ENCODE peak calls at places on chromosomes 4 and X, in nine cellular contexts. One of them, this sample, is unnamed.
A peak's percentile ranks its signal among the peaks of the same experiment; 100 is the strongest.

GRCh38 chr4:40288547-40288946 is 46.6 kb upstream of the CHRNA9 start:
- DNase-seq in GM12891: no peak
- DNase-seq in tibial nerve: no peak
- DNase-seq in heart left ventricle: no peak
- DNase-seq in esophagus squamous epithelium: no peak
- DNase-seq in IMR-90: no peak
- DNase-seq in gastrocnemius medialis: no peak
- DNase-seq in transverse colon: no peak
- DNase-seq in A549: no peak
- DNase-seq in this sample: no peak

GRCh38 chrX:68929332-68930150 is 100.7 kb downstream of the EFNB1 start:
- DNase-seq in GM12891: no peak
- DNase-seq in tibial nerve: no peak
- DNase-seq in heart left ventricle: peak; percentile 54
- DNase-seq in esophagus squamous epithelium: no peak
- DNase-seq in IMR-90: peak; percentile 85
- DNase-seq in gastrocnemius medialis: peak; percentile 37
- DNase-seq in transverse colon: no peak
- DNase-seq in A549: peak; percentile 14
- DNase-seq in this sample: no peak

GRCh38 chrX:130118941-130119640 is 8.8 kb upstream of the ELF4 start:
- DNase-seq in GM12891: no peak
- DNase-seq in tibial nerve: no peak
- DNase-seq in heart left ventricle: no peak
- DNase-seq in esophagus squamous epithelium: no peak
- DNase-seq in IMR-90: peak; percentile 72
- DNase-seq in gastrocnemius medialis: no peak
- DNase-seq in transverse colon: no peak
- DNase-seq in A549: no peak
- DNase-seq in this sample: no peak

GRCh38 chr4:39587881-39588280 is 50.8 kb downstream of the SMIM14 start:
- DNase-seq in GM12891: no peak
- DNase-seq in tibial nerve: no peak
- DNase-seq in heart left ventricle: no peak
- DNase-seq in esophagus squamous epithelium: no peak
- DNase-seq in IMR-90: peak; percentile 90
- DNase-seq in gastrocnemius medialis: no peak
- DNase-seq in transverse colon: no peak
- DNase-seq in A549: no peak
- DNase-seq in this sample: no peak

GRCh38 chr4:40998680-40999358 is 215.5 kb downstream of the APBB2 start:
- DNase-seq in GM12891: no peak
- DNase-seq in tibial nerve: no peak
- DNase-seq in heart left ventricle: peak; percentile 32
- DNase-seq in esophagus squamous epithelium: no peak
- DNase-seq in IMR-90: peak; percentile 20
- DNase-seq in gastrocnemius medialis: no peak
- DNase-seq in transverse colon: peak; percentile 44
- DNase-seq in A549: peak; percentile 82
- DNase-seq in this sample: no peak

GRCh38 chr4:48792348-48793006 is 12.4 kb upstream of the FRYL start:
- DNase-seq in GM12891: no peak
- DNase-seq in tibial nerve: no peak
- DNase-seq in heart left ventricle: no peak
- DNase-seq in esophagus squamous epithelium: no peak
- DNase-seq in IMR-90: no peak
- DNase-seq in gastrocnemius medialis: no peak
- DNase-seq in transverse colon: no peak
- DNase-seq in A549: no peak
- DNase-seq in this sample: no peak

GRCh38 chr4:40992472-40993298 is 221.7 kb downstream of the APBB2 start:
- DNase-seq in GM12891: no peak
- DNase-seq in tibial nerve: no peak
- DNase-seq in heart left ventricle: no peak
- DNase-seq in esophagus squamous epithelium: no peak
- DNase-seq in IMR-90: peak; percentile 88
- DNase-seq in gastrocnemius medialis: no peak
- DNase-seq in transverse colon: no peak
- DNase-seq in A549: peak; percentile 34
- DNase-seq in this sample: no peak

GRCh38 chr4:71338846-71339593 is at the start of gene SLC4A4:
- DNase-seq in GM12891: peak; percentile 24
- DNase-seq in tibial nerve: no peak
- DNase-seq in heart left ventricle: no peak
- DNase-seq in esophagus squamous epithelium: no peak
- DNase-seq in IMR-90: peak; percentile 91
- DNase-seq in gastrocnemius medialis: no peak
- DNase-seq in transverse colon: no peak
- DNase-seq in A549: peak; percentile 0
- DNase-seq in this sample: no peak

GRCh38 chr4:154916068-154916467 is 135.0 kb downstream of the RBM46 start:
- DNase-seq in GM12891: no peak
- DNase-seq in tibial nerve: no peak
- DNase-seq in heart left ventricle: no peak
- DNase-seq in esophagus squamous epithelium: no peak
- DNase-seq in IMR-90: no peak
- DNase-seq in gastrocnemius medialis: no peak
- DNase-seq in transverse colon: no peak
- DNase-seq in A549: no peak
- DNase-seq in this sample: no peak

GRCh38 chr4:147425019-147425418 is 55.9 kb upstream of the EDNRA start:
- DNase-seq in GM12891: no peak
- DNase-seq in tibial nerve: no peak
- DNase-seq in heart left ventricle: no peak
- DNase-seq in esophagus squamous epithelium: no peak
- DNase-seq in IMR-90: peak; percentile 20
- DNase-seq in gastrocnemius medialis: no peak
- DNase-seq in transverse colon: no peak
- DNase-seq in A549: no peak
- DNase-seq in this sample: no peak

GRCh38 chrX:136028383-136028984 is 43.2 kb downstream of the SLC9A6 start:
- DNase-seq in GM12891: no peak
- DNase-seq in tibial nerve: peak; percentile 24
- DNase-seq in heart left ventricle: no peak
- DNase-seq in esophagus squamous epithelium: no peak
- DNase-seq in IMR-90: peak; percentile 74
- DNase-seq in gastrocnemius medialis: no peak
- DNase-seq in transverse colon: no peak
- DNase-seq in A549: peak; percentile 55
- DNase-seq in this sample: peak; percentile 56

GRCh38 chr4:184473515-184474260 is 662 bp downstream of the IRF2 start:
- DNase-seq in GM12891: peak; percentile 39
- DNase-seq in tibial nerve: no peak
- DNase-seq in heart left ventricle: peak; percentile 56
- DNase-seq in esophagus squamous epithelium: no peak
- DNase-seq in IMR-90: peak; percentile 32
- DNase-seq in gastrocnemius medialis: no peak
- DNase-seq in transverse colon: peak; percentile 52
- DNase-seq in A549: peak; percentile 21
- DNase-seq in this sample: peak; percentile 71

GRCh38 chr4:160364217-160364616 is 1261.3 kb downstream of the RAPGEF2 start:
- DNase-seq in GM12891: no peak
- DNase-seq in tibial nerve: no peak
- DNase-seq in heart left ventricle: no peak
- DNase-seq in esophagus squamous epithelium: no peak
- DNase-seq in IMR-90: no peak
- DNase-seq in gastrocnemius medialis: no peak
- DNase-seq in transverse colon: no peak
- DNase-seq in A549: no peak
- DNase-seq in this sample: no peak

GRCh38 chrX:81866873-81867272 is 665.0 kb downstream of the SH3BGRL start:
- DNase-seq in GM12891: no peak
- DNase-seq in tibial nerve: no peak
- DNase-seq in heart left ventricle: no peak
- DNase-seq in esophagus squamous epithelium: no peak
- DNase-seq in IMR-90: no peak
- DNase-seq in gastrocnemius medialis: no peak
- DNase-seq in transverse colon: no peak
- DNase-seq in A549: no peak
- DNase-seq in this sample: no peak

GRCh38 chrX:3548743-3549441 is 164.6 kb downstream of the PRKX start:
- DNase-seq in GM12891: no peak
- DNase-seq in tibial nerve: peak; percentile 7
- DNase-seq in heart left ventricle: no peak
- DNase-seq in esophagus squamous epithelium: no peak
- DNase-seq in IMR-90: peak; percentile 79
- DNase-seq in gastrocnemius medialis: no peak
- DNase-seq in transverse colon: no peak
- DNase-seq in A549: peak; percentile 58
- DNase-seq in this sample: no peak

GRCh38 chr4:48268956-48269860 is at the start of gene TEC:
- DNase-seq in GM12891: peak; percentile 19
- DNase-seq in tibial nerve: peak; percentile 19
- DNase-seq in heart left ventricle: peak; percentile 62
- DNase-seq in esophagus squamous epithelium: peak; percentile 10
- DNase-seq in IMR-90: no peak
- DNase-seq in gastrocnemius medialis: peak; percentile 32
- DNase-seq in transverse colon: peak; percentile 45
- DNase-seq in A549: peak; percentile 60
- DNase-seq in this sample: peak; percentile 86

GRCh38 chrX:18288716-18289115 is 65.8 kb downstream of the SCML2 start:
- DNase-seq in GM12891: no peak
- DNase-seq in tibial nerve: no peak
- DNase-seq in heart left ventricle: no peak
- DNase-seq in esophagus squamous epithelium: no peak
- DNase-seq in IMR-90: no peak
- DNase-seq in gastrocnemius medialis: no peak
- DNase-seq in transverse colon: no peak
- DNase-seq in A549: no peak
- DNase-seq in this sample: no peak

GRCh38 chr4:141246243-141246642 is 25.5 kb downstream of the ZNF330 start:
- DNase-seq in GM12891: no peak
- DNase-seq in tibial nerve: no peak
- DNase-seq in heart left ventricle: no peak
- DNase-seq in esophagus squamous epithelium: no peak
- DNase-seq in IMR-90: peak; percentile 74
- DNase-seq in gastrocnemius medialis: no peak
- DNase-seq in transverse colon: no peak
- DNase-seq in A549: no peak
- DNase-seq in this sample: no peak

GRCh38 chrX:71095033-71095432 is 618 bp upstream of the FOXO4 start:
- DNase-seq in GM12891: no peak
- DNase-seq in tibial nerve: no peak
- DNase-seq in heart left ventricle: no peak
- DNase-seq in esophagus squamous epithelium: no peak
- DNase-seq in IMR-90: no peak
- DNase-seq in gastrocnemius medialis: no peak
- DNase-seq in transverse colon: no peak
- DNase-seq in A549: no peak
- DNase-seq in this sample: peak; percentile 73

GRCh38 chrX:71095971-71096701 is 485 bp downstream of the FOXO4 start:
- DNase-seq in GM12891: no peak
- DNase-seq in tibial nerve: peak; percentile 53
- DNase-seq in heart left ventricle: no peak
- DNase-seq in esophagus squamous epithelium: no peak
- DNase-seq in IMR-90: peak; percentile 30
- DNase-seq in gastrocnemius medialis: peak; percentile 50
- DNase-seq in transverse colon: peak; percentile 11
- DNase-seq in A549: no peak
- DNase-seq in this sample: peak; percentile 84

GRCh38 chrX:71098302-71098701 is 2.7 kb downstream of the FOXO4 start:
- DNase-seq in GM12891: no peak
- DNase-seq in tibial nerve: peak; percentile 61
- DNase-seq in heart left ventricle: peak; percentile 54
- DNase-seq in esophagus squamous epithelium: peak; percentile 4
- DNase-seq in IMR-90: peak; percentile 23
- DNase-seq in gastrocnemius medialis: no peak
- DNase-seq in transverse colon: peak; percentile 72
- DNase-seq in A549: peak; percentile 55
- DNase-seq in this sample: peak; percentile 81

GRCh38 chrX:71096702-71097032 is 1.0 kb downstream of the FOXO4 start:
- DNase-seq in GM12891: no peak
- DNase-seq in tibial nerve: no peak
- DNase-seq in heart left ventricle: no peak
- DNase-seq in esophagus squamous epithelium: no peak
- DNase-seq in IMR-90: no peak
- DNase-seq in gastrocnemius medialis: no peak
- DNase-seq in transverse colon: no peak
- DNase-seq in A549: no peak
- DNase-seq in this sample: peak; percentile 17

GRCh38 chrX:71095555-71095970 is at the start of gene FOXO4:
- DNase-seq in GM12891: peak; percentile 74
- DNase-seq in tibial nerve: peak; percentile 83
- DNase-seq in heart left ventricle: peak; percentile 95
- DNase-seq in esophagus squamous epithelium: peak; percentile 17
- DNase-seq in IMR-90: peak; percentile 80
- DNase-seq in gastrocnemius medialis: peak; percentile 85
- DNase-seq in transverse colon: peak; percentile 93
- DNase-seq in A549: peak; percentile 87
- DNase-seq in this sample: peak; percentile 93
- TF ChIP-seq POLR2A in GM12891: no peak
- TF ChIP-seq POLR2A in tibial nerve: no peak
- TF ChIP-seq POLR2A in heart left ventricle: peak; percentile 34
- TF ChIP-seq POLR2A in esophagus squamous epithelium: no peak
- TF ChIP-seq POLR2A in IMR-90: no peak
- TF ChIP-seq POLR2A in gastrocnemius medialis: peak; percentile 11
- TF ChIP-seq POLR2A in transverse colon: no peak
- TF ChIP-seq POLR2A in A549: peak; percentile 67
- TF ChIP-seq POLR2A in this sample: peak; percentile 4

GRCh38 chr4:107800058-107800457 is 24.7 kb upstream of the SGMS2 start:
- DNase-seq in GM12891: no peak
- DNase-seq in tibial nerve: peak; percentile 16
- DNase-seq in heart left ventricle: no peak
- DNase-seq in esophagus squamous epithelium: no peak
- DNase-seq in IMR-90: no peak
- DNase-seq in gastrocnemius medialis: no peak
- DNase-seq in transverse colon: peak; percentile 59
- DNase-seq in A549: no peak
- DNase-seq in this sample: no peak
- TF ChIP-seq POLR2A in GM12891: no peak
- TF ChIP-seq POLR2A in tibial nerve: no peak
- TF ChIP-seq POLR2A in heart left ventricle: no peak
- TF ChIP-seq POLR2A in esophagus squamous epithelium: no peak
- TF ChIP-seq POLR2A in IMR-90: no peak
- TF ChIP-seq POLR2A in gastrocnemius medialis: no peak
- TF ChIP-seq POLR2A in transverse colon: peak; percentile 58
- TF ChIP-seq POLR2A in A549: no peak
- TF ChIP-seq POLR2A in this sample: no peak

DNA sequence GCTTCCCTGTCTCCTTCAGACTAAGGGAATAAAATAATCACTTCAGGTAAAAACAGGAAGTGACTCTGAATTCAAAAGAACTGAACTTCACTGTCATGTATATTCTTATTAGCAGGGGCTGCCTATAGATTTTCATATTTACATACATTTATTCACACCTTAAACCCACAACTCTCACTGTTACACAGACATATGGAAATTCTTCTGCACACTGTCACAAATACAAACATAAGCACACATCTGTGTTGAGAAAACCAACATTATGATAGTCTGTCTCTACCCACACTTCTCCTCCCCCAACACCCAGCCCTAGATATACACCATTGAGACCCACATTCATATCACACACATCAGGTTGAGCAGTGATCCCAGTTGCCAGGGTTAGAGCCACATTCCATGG is 5.7 kb upstream of the FGF16 start:
- DNase-seq in GM12891: no peak
- DNase-seq in tibial nerve: no peak
- DNase-seq in heart left ventricle: no peak
- DNase-seq in esophagus squamous epithelium: no peak
- DNase-seq in IMR-90: no peak
- DNase-seq in gastrocnemius medialis: no peak
- DNase-seq in transverse colon: no peak
- DNase-seq in A549: no peak
- DNase-seq in this sample: no peak
- TF ChIP-seq POLR2A in GM12891: no peak
- TF ChIP-seq POLR2A in tibial nerve: no peak
- TF ChIP-seq POLR2A in heart left ventricle: no peak
- TF ChIP-seq POLR2A in esophagus squamous epithelium: no peak
- TF ChIP-seq POLR2A in IMR-90: no peak
- TF ChIP-seq POLR2A in gastrocnemius medialis: no peak
- TF ChIP-seq POLR2A in transverse colon: no peak
- TF ChIP-seq POLR2A in A549: no peak
- TF ChIP-seq POLR2A in this sample: no peak

GRCh38 chr4:68410643-68411042 is 36.6 kb upstream of the TMPRSS11E start:
- DNase-seq in GM12891: no peak
- DNase-seq in tibial nerve: no peak
- DNase-seq in heart left ventricle: no peak
- DNase-seq in esophagus squamous epithelium: no peak
- DNase-seq in IMR-90: no peak
- DNase-seq in gastrocnemius medialis: no peak
- DNase-seq in transverse colon: no peak
- DNase-seq in A549: no peak
- DNase-seq in this sample: no peak
- TF ChIP-seq POLR2A in GM12891: no peak
- TF ChIP-seq POLR2A in tibial nerve: no peak
- TF ChIP-seq POLR2A in heart left ventricle: no peak
- TF ChIP-seq POLR2A in esophagus squamous epithelium: no peak
- TF ChIP-seq POLR2A in IMR-90: no peak
- TF ChIP-seq POLR2A in gastrocnemius medialis: no peak
- TF ChIP-seq POLR2A in transverse colon: no peak
- TF ChIP-seq POLR2A in A549: no peak
- TF ChIP-seq POLR2A in this sample: no peak